ENCODE peak calls at places on chromosomes 16 and 17, in five cellular contexts. J is NAMALWA; W is NT2/D1; M is NCI-H1694; I is stimulated activated CD8-positive, alpha-beta memory T cell treated with anti-CD3 and anti-CD28 coated beads, Interleukin-15, amount 100 ng/mL, for 1 hour. O is an unnamed sample.

GRCh38 chr17:78343433-78344201 is 16.3 kb downstream of the SOCS3 start:
- DNase-seq in J (peak), W (no peak), M (peak), I (peak), O (peak)

GRCh38 chr16:67327774-67328173 is 1.2 kb downstream of the LRRC36 start:
- DNase-seq in J (no peak), W (no peak), M (no peak), I (no peak), O (no peak)

GRCh38 chr17:21679256-21680146 is 12.8 kb upstream of the KCNJ18 start:
- DNase-seq in J (no peak), W (no peak), M (no peak), I (no peak), O (no peak)

GRCh38 chr16:88455610-88456355 is 2.7 kb downstream of the ZFPM1 start:
- DNase-seq in J (no peak), W (no peak), M (no peak), I (peak), O (peak)

GRCh38 chr17:74153821-74154430 is 49.6 kb upstream of the RPL38 start:
- DNase-seq in J (no peak), W (no peak), M (no peak), I (no peak), O (no peak)

GRCh38 chr16:89112377-89113151 is 18.9 kb downstream of the ACSF3 start:
- DNase-seq in J (no peak), W (no peak), M (no peak), I (no peak), O (no peak)

GRCh38 chr16:56029026-56029425 is 153.9 kb upstream of the CES5A start:
- DNase-seq in J (no peak), W (no peak), M (no peak), I (no peak), O (no peak)

GRCh38 chr17:27475070-27475673 is 18.9 kb downstream of the KSR1 start:
- DNase-seq in J (no peak), W (no peak), M (no peak), I (no peak), O (no peak)

GRCh38 chr16:72043058-72043457 is 11.2 kb upstream of the HP start:
- DNase-seq in J (no peak), W (no peak), M (no peak), I (no peak), O (no peak)

GRCh38 chr16:11727945-11728543 is 14.6 kb downstream of the TXNDC11 start:
- DNase-seq in J (no peak), W (no peak), M (no peak), I (no peak), O (no peak)

GRCh38 chr17:56540791-56541190 is 52.7 kb upstream of the NOG start:
- DNase-seq in J (no peak), W (peak), M (no peak), I (no peak), O (no peak)

GRCh38 chr17:80984749-80985148 is 6.9 kb upstream of the CHMP6 start:
- DNase-seq in J (no peak), W (peak), M (no peak), I (no peak), O (no peak)

GRCh38 chr16:275786-276232 is at the start of gene RGS11:
- DNase-seq in J (no peak), W (no peak), M (no peak), I (no peak), O (no peak)

GRCh38 chr16:85293899-85294642 is 181.8 kb upstream of the CIBAR2 start:
- DNase-seq in J (no peak), W (no peak), M (peak), I (no peak), O (peak)

GRCh38 chr17:72126575-72127486 is 6.0 kb downstream of the SOX9 start:
- DNase-seq in J (no peak), W (no peak), M (no peak), I (no peak), O (peak)

GRCh38 chr17:17685775-17686291 is 4.6 kb downstream of the RAI1 start:
- DNase-seq in J (no peak), W (no peak), M (no peak), I (no peak), O (peak)

GRCh38 chr16:11700264-11701029 is 32.2 kb downstream of the SNN start:
- DNase-seq in J (no peak), W (no peak), M (no peak), I (no peak), O (no peak)

GRCh38 chr16:11698271-11698689 is 30.0 kb downstream of the SNN start:
- DNase-seq in J (peak), W (no peak), M (no peak), I (no peak), O (no peak)

GRCh38 chr17:61459968-61460718 is 7.9 kb downstream of the TBX4 start:
- DNase-seq in J (no peak), W (no peak), M (no peak), I (no peak), O (no peak)

GRCh38 chr17:45370949-45371413 is 54.2 kb upstream of the MAP3K14 start:
- DNase-seq in J (no peak), W (no peak), M (no peak), I (no peak), O (no peak)

O was measured in stomach.